ENCODE peak calls at places on chromosomes 16 and 17, in six cellular contexts. G is NCI-H774; J is stimulated activated CD8-positive, alpha-beta memory T cell treated with anti-CD3 and anti-CD28 coated beads, Interleukin-15, amount 100 ng/mL, for 24 hours; R is iPS DF 6.9; Q is mucosa of descending colon; A is D721Med. S is an unnamed sample.

GRCh38 chr16:10862432-10862831 is 14.6 kb upstream of the CIITA start:
- DNase-seq in R (no peak), G (no peak), Q (no peak), A (no peak), J (no peak), S (peak; percentile 93)

GRCh38 chr17:74697477-74697876 is 15.2 kb downstream of the CD300LF start:
- DNase-seq in Q (no peak), R (no peak), G (no peak), J (no peak), A (no peak), S (no peak)

GRCh38 chr16:73083271-73083670 is 35.3 kb upstream of the ZFHX3 start:
- DNase-seq in G (no peak), J (no peak), Q (no peak), A (no peak), R (no peak), S (no peak)

GRCh38 chr17:37710344-37710886 is 34.4 kb downstream of the HNF1B start:
- DNase-seq in R (peak; percentile 70), Q (peak; percentile 95), A (no peak), G (peak; percentile 97), J (no peak), S (peak; percentile 99)

GRCh38 chr16:23784811-23785447 is 30.1 kb downstream of the CHP2 start:
- DNase-seq in G (no peak), A (no peak), Q (no peak), J (no peak), R (no peak), S (no peak)

GRCh38 chr17:42422412-42422957 is 571 bp downstream of the CAVIN1 start:
- DNase-seq in A (no peak), G (no peak), R (no peak), J (no peak), Q (peak; percentile 58), S (peak; percentile 56)

GRCh38 chr16:85443116-85443515 is 170.0 kb upstream of the GSE1 start:
- DNase-seq in Q (no peak), G (no peak), A (no peak), J (no peak), R (no peak), S (no peak)

GRCh38 chr17:21165922-21166598 is 39.3 kb downstream of the DHRS7B start:
- DNase-seq in G (no peak), J (no peak), R (no peak), A (no peak), Q (no peak), S (no peak)

GRCh38 chr16:20849587-20850390 is 43.5 kb downstream of the REXO5 start:
- DNase-seq in G (peak; percentile 39), R (peak; percentile 45), Q (no peak), J (peak; percentile 47), A (no peak), S (peak; percentile 51)

GRCh38 chr17:66230918-66231543 is 1.8 kb upstream of the APOH start:
- DNase-seq in Q (no peak), R (no peak), G (no peak), A (no peak), J (no peak), S (no peak)

GRCh38 chr17:58308173-58308984 is 20.2 kb downstream of the TSPOAP1 start:
- DNase-seq in Q (no peak), R (no peak), J (no peak), G (no peak), A (peak; percentile 29), S (no peak)

GRCh38 chr17:80992948-80993624 is 1.4 kb downstream of the CHMP6 start:
- DNase-seq in Q (peak; percentile 50), A (peak; percentile 90), R (no peak), J (no peak), G (no peak), S (no peak)

GRCh38 chr17:3963214-3964201 is 729 bp downstream of the ATP2A3 start:
- DNase-seq in R (no peak), J (no peak), Q (peak; percentile 91), G (no peak), A (no peak), S (peak; percentile 57)

GRCh38 chr16:68384293-68385255 is 63.7 kb downstream of the SMPD3 start:
- DNase-seq in A (no peak), J (no peak), R (no peak), G (no peak), Q (no peak), S (peak; percentile 45)

GRCh38 chr16:84072014-84072413 is 29.4 kb upstream of the SLC38A8 start:
- DNase-seq in J (no peak), G (no peak), A (no peak), R (no peak), Q (no peak), S (no peak)

GRCh38 chr17:7183433-7184090 is 4.4 kb upstream of the ASGR1 start:
- DNase-seq in A (no peak), J (no peak), Q (no peak), G (no peak), R (no peak), S (no peak)

GRCh38 chr16:84844561-84845495 is 25.0 kb downstream of the CRISPLD2 start:
- DNase-seq in G (no peak), J (no peak), Q (no peak), R (no peak), A (no peak), S (no peak)

GRCh38 chr17:64178011-64178825 is 48.3 kb upstream of the ERN1 start:
- DNase-seq in G (no peak), R (no peak), J (no peak), Q (no peak), A (no peak), S (no peak)

GRCh38 chr17:14209215-14209614 is 27.4 kb downstream of the CDRT15 start:
- DNase-seq in G (no peak), A (no peak), J (no peak), Q (no peak), R (no peak), S (peak; percentile 12)

GRCh38 chr16:87188104-87188503 is 129.1 kb downstream of the C16orf95 start:
- DNase-seq in A (no peak), J (no peak), R (no peak), G (no peak), Q (no peak), S (no peak)

GRCh38 chr16:66008136-66008535 is 358.4 kb upstream of the CDH5 start:
- DNase-seq in A (no peak), Q (no peak), J (no peak), G (no peak), R (no peak), S (no peak)

GRCh38 chr16:70689035-70689969 is 3.4 kb upstream of the MTSS2 start:
- DNase-seq in G (no peak), R (no peak), A (no peak), J (no peak), Q (peak; percentile 62), S (no peak)